ENCODE peak calls at places on chromosome 18, in four cellular contexts. One of them, this sample, is unnamed.
A peak's percentile ranks its signal among the peaks of the same experiment; 100 is the strongest.

GRCh38 chr18:21496277-21496835 is 104.1 kb downstream of the ESCO1 start:
- DNase-seq in OCI-LY7: no peak
- DNase-seq in SK-N-SH: no peak
- DNase-seq in GM23248: no peak
- DNase-seq in this sample: no peak

GRCh38 chr18:24656571-24656971 is 196.1 kb downstream of the HRH4 start:
- DNase-seq in OCI-LY7: no peak
- DNase-seq in SK-N-SH: no peak
- DNase-seq in GM23248: peak; percentile 72
- DNase-seq in this sample: no peak

GRCh38 chr18:31506024-31506742 is 8.2 kb downstream of the DSG2 start:
- DNase-seq in OCI-LY7: no peak
- DNase-seq in SK-N-SH: no peak
- DNase-seq in GM23248: peak; percentile 14
- DNase-seq in this sample: no peak

GRCh38 chr18:6950641-6951040 is 167.0 kb downstream of the LAMA1 start:
- DNase-seq in OCI-LY7: no peak
- DNase-seq in SK-N-SH: no peak
- DNase-seq in GM23248: no peak
- DNase-seq in this sample: no peak

GRCh38 chr18:676069-676468 is 18.6 kb downstream of the TYMS start:
- DNase-seq in OCI-LY7: no peak
- DNase-seq in SK-N-SH: no peak
- DNase-seq in GM23248: no peak
- DNase-seq in this sample: no peak

GRCh38 chr18:74252032-74252380 is 39.8 kb downstream of the CYB5A start:
- DNase-seq in OCI-LY7: no peak
- DNase-seq in SK-N-SH: no peak
- DNase-seq in GM23248: peak; percentile 68
- DNase-seq in this sample: no peak

GRCh38 chr18:61502472-61502871 is 169.2 kb downstream of the CDH20 start:
- DNase-seq in OCI-LY7: peak; percentile 19
- DNase-seq in SK-N-SH: peak; percentile 69
- DNase-seq in GM23248: peak; percentile 78
- DNase-seq in this sample: peak; percentile 79

GRCh38 chr18:23626451-23627279 is 36.0 kb downstream of the ANKRD29 start:
- DNase-seq in OCI-LY7: no peak
- DNase-seq in SK-N-SH: no peak
- DNase-seq in GM23248: peak; percentile 62
- DNase-seq in this sample: no peak

GRCh38 chr18:45066868-45067267 is 386.2 kb downstream of the SETBP1 start:
- DNase-seq in OCI-LY7: no peak
- DNase-seq in SK-N-SH: no peak
- DNase-seq in GM23248: peak; percentile 27
- DNase-seq in this sample: no peak

GRCh38 chr18:11873670-11874340 is 22.6 kb downstream of the CHMP1B start:
- DNase-seq in OCI-LY7: no peak
- DNase-seq in SK-N-SH: no peak
- DNase-seq in GM23248: no peak
- DNase-seq in this sample: no peak

GRCh38 chr18:12038082-12038660 is 55.5 kb upstream of the ANKRD62 start:
- DNase-seq in OCI-LY7: no peak
- DNase-seq in SK-N-SH: peak; percentile 43
- DNase-seq in GM23248: peak; percentile 78
- DNase-seq in this sample: peak; percentile 48

GRCh38 chr18:5238371-5238758 is 41.3 kb upstream of the AKAIN1 start:
- DNase-seq in OCI-LY7: peak; percentile 60
- DNase-seq in SK-N-SH: peak; percentile 55
- DNase-seq in GM23248: peak; percentile 69
- DNase-seq in this sample: peak; percentile 87

GRCh38 chr18:23401400-23402347 is 51.4 kb upstream of the RIOK3 start:
- DNase-seq in OCI-LY7: no peak
- DNase-seq in SK-N-SH: no peak
- DNase-seq in GM23248: no peak
- DNase-seq in this sample: peak; percentile 79

GRCh38 chr18:45856526-45856925 is 31.1 kb downstream of the SIGLEC15 start:
- DNase-seq in OCI-LY7: no peak
- DNase-seq in SK-N-SH: no peak
- DNase-seq in GM23248: peak; percentile 77
- DNase-seq in this sample: no peak

GRCh38 chr18:70705831-70706416 is 417.1 kb downstream of the SOCS6 start:
- DNase-seq in OCI-LY7: no peak
- DNase-seq in SK-N-SH: no peak
- DNase-seq in GM23248: no peak
- DNase-seq in this sample: no peak

GRCh38 chr18:34196231-34196630 is 28.5 kb downstream of the NOL4 start:
- DNase-seq in OCI-LY7: no peak
- DNase-seq in SK-N-SH: no peak
- DNase-seq in GM23248: no peak
- DNase-seq in this sample: no peak

GRCh38 chr18:12307251-12307736 is 747 bp upstream of the TUBB6 start:
- DNase-seq in OCI-LY7: no peak
- DNase-seq in SK-N-SH: peak; percentile 50
- DNase-seq in GM23248: peak; percentile 89
- DNase-seq in this sample: peak; percentile 65

GRCh38 chr18:54127759-54128378 is 96.6 kb downstream of the MBD2 start:
- DNase-seq in OCI-LY7: peak; percentile 55
- DNase-seq in SK-N-SH: peak; percentile 55
- DNase-seq in GM23248: peak; percentile 79
- DNase-seq in this sample: peak; percentile 77

GRCh38 chr18:28715206-28715605 is 538.3 kb upstream of the CDH2 start:
- DNase-seq in OCI-LY7: no peak
- DNase-seq in SK-N-SH: no peak
- DNase-seq in GM23248: no peak
- DNase-seq in this sample: no peak

GRCh38 chr18:59054892-59055291 is 84.8 kb upstream of the SEC11C start:
- DNase-seq in OCI-LY7: no peak
- DNase-seq in SK-N-SH: no peak
- DNase-seq in GM23248: no peak
- DNase-seq in this sample: no peak

DNA sequence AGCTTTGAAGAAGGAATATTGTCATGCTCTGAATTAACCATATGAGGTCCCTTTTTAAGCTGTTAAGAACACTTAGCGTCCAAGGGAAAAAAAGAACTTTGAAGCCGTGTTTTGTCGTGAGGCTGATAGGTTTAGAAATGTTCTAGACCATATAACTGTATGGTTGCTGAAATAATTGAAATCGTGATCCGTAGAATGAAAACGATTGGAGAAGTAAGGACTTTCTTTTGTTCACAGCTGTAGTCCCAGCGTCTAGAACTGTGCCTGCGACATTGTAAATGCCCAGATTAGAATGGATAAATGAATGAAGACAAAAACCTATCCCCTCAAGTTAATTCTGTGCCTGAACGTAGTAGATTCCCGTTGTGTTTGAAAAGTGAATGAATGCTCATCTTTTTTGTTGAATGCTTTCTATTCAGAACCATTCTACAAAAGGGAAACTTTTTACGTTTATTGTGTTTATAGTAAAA is 1.6 kb downstream of the SMCHD1 start:
- DNase-seq in OCI-LY7: no peak
- DNase-seq in SK-N-SH: no peak
- DNase-seq in GM23248: peak; percentile 20
- DNase-seq in this sample: no peak
- H4K20me1 ChIP-seq in OCI-LY7: peaks cover 17% of the 10 kb centered on the region
- H4K20me1 ChIP-seq in SK-N-SH: peaks cover 46% of the 10 kb centered on the region
- H4K20me1 ChIP-seq in GM23248: peaks cover 4% of the 10 kb centered on the region
- H4K20me1 ChIP-seq in this sample: peaks cover 18% of the 10 kb centered on the region

GRCh38 chr18:63247506-63248394 is 71.8 kb downstream of the BCL2 start:
- DNase-seq in OCI-LY7: no peak
- DNase-seq in SK-N-SH: no peak
- DNase-seq in GM23248: no peak
- DNase-seq in this sample: no peak
- H4K20me1 ChIP-seq in OCI-LY7: no peaks in the 10 kb centered on the region
- H4K20me1 ChIP-seq in SK-N-SH: no peaks in the 10 kb centered on the region
- H4K20me1 ChIP-seq in GM23248: no peaks in the 10 kb centered on the region
- H4K20me1 ChIP-seq in this sample: no peaks in the 10 kb centered on the region

DNA sequence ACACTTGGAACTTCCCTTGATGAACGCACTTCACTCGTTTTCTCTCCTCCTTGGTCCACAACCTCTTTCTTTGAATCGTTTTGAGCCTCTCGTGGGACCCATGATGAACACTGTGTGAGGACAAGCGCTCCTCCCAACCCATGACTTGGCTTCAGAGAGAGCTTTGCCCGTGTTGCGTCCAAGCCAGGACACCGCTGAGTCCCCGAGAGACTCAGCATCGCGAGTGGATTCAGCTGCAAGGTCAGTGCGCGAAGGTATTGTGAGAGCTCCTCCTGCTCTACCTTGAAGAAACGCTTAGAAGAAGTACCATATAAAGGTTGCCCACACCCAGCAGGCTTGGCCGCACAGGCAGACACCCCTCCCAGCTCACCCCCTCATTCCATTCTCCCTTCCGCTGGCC is 58.7 kb downstream of the ZNF516 start:
- DNase-seq in OCI-LY7: no peak
- DNase-seq in SK-N-SH: no peak
- DNase-seq in GM23248: no peak
- DNase-seq in this sample: no peak
- H4K20me1 ChIP-seq in OCI-LY7: no peaks in the 10 kb centered on the region
- H4K20me1 ChIP-seq in SK-N-SH: peaks cover 6% of the 10 kb centered on the region
- H4K20me1 ChIP-seq in GM23248: peaks cover 6% of the 10 kb centered on the region
- H4K20me1 ChIP-seq in this sample: peaks cover 75% of the 10 kb centered on the region

DNA sequence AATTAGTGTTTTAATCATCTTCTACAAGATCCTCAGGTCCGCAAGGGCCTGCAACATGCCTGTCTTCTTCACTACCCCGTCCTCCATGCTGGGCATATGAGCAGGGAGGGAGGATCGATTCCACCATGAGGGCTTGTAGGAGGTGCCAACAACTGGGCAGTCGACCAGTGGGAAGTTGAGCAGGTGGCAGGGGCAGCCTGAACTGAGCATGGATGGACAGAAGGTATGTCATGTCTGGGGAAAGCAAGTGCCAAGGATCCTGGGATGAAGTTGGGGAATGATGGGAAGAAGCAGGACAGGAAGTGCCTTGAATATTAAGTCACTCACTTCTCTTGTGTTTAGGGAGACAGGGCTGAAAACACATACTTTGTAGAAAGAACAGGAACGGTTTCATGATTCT is 44.7 kb downstream of the CTIF start:
- DNase-seq in OCI-LY7: no peak
- DNase-seq in SK-N-SH: no peak
- DNase-seq in GM23248: peak; percentile 6
- DNase-seq in this sample: no peak
- H4K20me1 ChIP-seq in OCI-LY7: no peaks in the 10 kb centered on the region
- H4K20me1 ChIP-seq in SK-N-SH: peaks cover 75% of the 10 kb centered on the region
- H4K20me1 ChIP-seq in GM23248: peaks cover 17% of the 10 kb centered on the region
- H4K20me1 ChIP-seq in this sample: peaks cover 29% of the 10 kb centered on the region

DNA sequence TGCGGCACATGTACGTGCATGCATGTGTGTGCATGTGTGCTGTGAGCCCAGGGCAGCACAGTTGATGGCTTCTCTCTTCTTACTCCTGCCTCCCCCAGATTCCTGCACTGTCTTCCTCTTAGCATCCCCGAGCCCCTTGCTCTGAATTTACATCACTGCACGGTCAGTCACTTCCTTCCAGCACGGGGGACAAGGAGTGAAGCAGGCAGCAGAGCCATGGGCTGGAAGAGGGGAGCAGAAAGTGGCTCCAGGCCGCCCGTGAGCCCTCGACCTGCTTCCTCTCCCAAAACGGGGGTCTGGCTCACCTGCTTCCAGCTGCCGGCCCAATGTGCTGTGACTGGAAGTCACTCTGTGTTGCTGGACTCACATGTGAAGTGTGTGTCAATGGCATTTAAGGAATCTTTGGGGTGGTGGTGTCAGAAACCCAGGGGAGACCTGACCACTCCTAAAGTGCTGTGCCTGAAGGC is 106.1 kb downstream of the FAM210A start:
- DNase-seq in OCI-LY7: no peak
- DNase-seq in SK-N-SH: no peak
- DNase-seq in GM23248: no peak
- DNase-seq in this sample: no peak
- H4K20me1 ChIP-seq in OCI-LY7: no peaks in the 10 kb centered on the region
- H4K20me1 ChIP-seq in SK-N-SH: no peaks in the 10 kb centered on the region
- H4K20me1 ChIP-seq in GM23248: no peaks in the 10 kb centered on the region
- H4K20me1 ChIP-seq in this sample: no peaks in the 10 kb centered on the region

GRCh38 chr18:13585379-13586153 is 140.8 kb downstream of the FAM210A start:
- DNase-seq in OCI-LY7: peak; percentile 43
- DNase-seq in SK-N-SH: peak; percentile 63
- DNase-seq in GM23248: no peak
- DNase-seq in this sample: no peak
- H4K20me1 ChIP-seq in OCI-LY7: no peaks in the 10 kb centered on the region
- H4K20me1 ChIP-seq in SK-N-SH: no peaks in the 10 kb centered on the region
- H4K20me1 ChIP-seq in GM23248: no peaks in the 10 kb centered on the region
- H4K20me1 ChIP-seq in this sample: no peaks in the 10 kb centered on the region

GRCh38 chr18:78564030-78564429 is 415.6 kb upstream of the SALL3 start:
- DNase-seq in OCI-LY7: no peak
- DNase-seq in SK-N-SH: no peak
- DNase-seq in GM23248: no peak
- DNase-seq in this sample: no peak

GRCh38 chr18:78566065-78566464 is 413.6 kb upstream of the SALL3 start:
- DNase-seq in OCI-LY7: no peak
- DNase-seq in SK-N-SH: no peak
- DNase-seq in GM23248: no peak
- DNase-seq in this sample: no peak

GRCh38 chr18:78563110-78563509 is 416.5 kb upstream of the SALL3 start:
- DNase-seq in OCI-LY7: no peak
- DNase-seq in SK-N-SH: no peak
- DNase-seq in GM23248: no peak
- DNase-seq in this sample: no peak

GRCh38 chr18:78565240-78565639 is 414.4 kb upstream of the SALL3 start:
- DNase-seq in OCI-LY7: no peak
- DNase-seq in SK-N-SH: no peak
- DNase-seq in GM23248: no peak
- DNase-seq in this sample: no peak

DNA sequence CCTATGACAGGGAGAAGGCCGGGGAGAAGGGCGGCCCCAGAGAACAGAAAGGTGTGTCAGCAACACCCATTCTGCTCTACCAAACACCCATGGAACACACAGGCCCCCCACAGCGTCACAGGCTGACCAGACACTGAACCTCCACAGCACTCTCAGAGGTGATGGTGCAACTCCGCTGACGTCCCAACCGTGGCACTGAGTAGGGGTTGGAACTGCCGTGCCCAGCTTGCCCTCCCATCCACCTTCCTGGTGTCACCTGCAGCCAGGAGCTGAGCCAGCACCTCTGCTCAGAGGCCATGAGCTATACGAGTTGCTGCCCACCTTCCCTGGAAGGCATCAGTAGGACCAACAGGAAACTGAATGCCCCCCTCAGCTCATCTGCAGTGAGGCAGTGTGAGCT is 412.9 kb upstream of the SALL3 start:
- DNase-seq in OCI-LY7: no peak
- DNase-seq in SK-N-SH: no peak
- DNase-seq in GM23248: no peak
- DNase-seq in this sample: no peak
- H4K20me1 ChIP-seq in OCI-LY7: no peaks in the 10 kb centered on the region
- H4K20me1 ChIP-seq in SK-N-SH: no peaks in the 10 kb centered on the region
- H4K20me1 ChIP-seq in GM23248: no peaks in the 10 kb centered on the region
- H4K20me1 ChIP-seq in this sample: no peaks in the 10 kb centered on the region

GRCh38 chr18:57657566-57657965 is 35.9 kb upstream of the NARS1 start:
- DNase-seq in OCI-LY7: no peak
- DNase-seq in SK-N-SH: no peak
- DNase-seq in GM23248: peak; percentile 18
- DNase-seq in this sample: no peak
- H4K20me1 ChIP-seq in OCI-LY7: no peaks in the 10 kb centered on the region
- H4K20me1 ChIP-seq in SK-N-SH: peaks cover 3% of the 10 kb centered on the region
- H4K20me1 ChIP-seq in GM23248: no peaks in the 10 kb centered on the region
- H4K20me1 ChIP-seq in this sample: no peaks in the 10 kb centered on the region